ENCODE peak calls at places on chromosome 21, in five cellular contexts. G, O, D, P and K are unnamed samples.

GRCh38 chr21:17539743-17540341 is 27.0 kb downstream of the CXADR start:
- DNase-seq in P (no peak), O (no peak), D (no peak), G (no peak), K (no peak)

GRCh38 chr21:45026066-45026745 is 48.2 kb upstream of the ADARB1 start:
- DNase-seq in G (no peak), P (no peak), D (no peak), O (no peak), K (no peak)

GRCh38 chr21:17829472-17829871 is 10.3 kb upstream of the C21orf91 start:
- DNase-seq in G (peak), D (no peak), P (no peak), O (no peak), K (no peak)

GRCh38 chr21:34306246-34306645 is 57.6 kb upstream of the KCNE2 start:
- DNase-seq in O (no peak), G (no peak), D (no peak), P (no peak), K (no peak)

GRCh38 chr21:45388611-45389296 is 16.2 kb upstream of the COL18A1 start:
- DNase-seq in D (no peak), O (no peak), P (no peak), G (no peak), K (no peak)

GRCh38 chr21:46493828-46494227 is 35.1 kb downstream of the DIP2A start:
- DNase-seq in P (no peak), G (no peak), D (no peak), O (no peak), K (no peak)

GRCh38 chr21:45988366-45989347 is 7.1 kb downstream of the COL6A1 start:
- DNase-seq in O (no peak), D (no peak), P (no peak), G (no peak), K (no peak)

GRCh38 chr21:42162831-42163510 is 56.0 kb upstream of the ABCG1 start:
- DNase-seq in O (no peak), P (no peak), D (no peak), G (no peak), K (no peak)

GRCh38 chr21:14070049-14070893 is 140.5 kb downstream of the LIPI start:
- DNase-seq in D (peak), O (peak), G (no peak), P (no peak), K (no peak)

GRCh38 chr21:17673261-17674020 is 60.7 kb upstream of the BTG3 start:
- DNase-seq in G (no peak), O (no peak), P (no peak), D (no peak), K (no peak)

GRCh38 chr21:28601708-28602107 is 391.0 kb downstream of the LTN1 start:
- DNase-seq in G (peak), O (no peak), P (no peak), D (no peak), K (no peak)

GRCh38 chr21:45381865-45382697 is 22.9 kb upstream of the COL18A1 start:
- DNase-seq in P (no peak), G (no peak), D (no peak), O (no peak), K (no peak)

GRCh38 chr21:14554948-14555347 is 8.8 kb upstream of the SAMSN1 start:
- DNase-seq in D (no peak), P (no peak), O (no peak), G (no peak), K (no peak)

GRCh38 chr21:41674433-41674832 is 92.4 kb downstream of the RIPK4 start:
- DNase-seq in O (no peak), P (no peak), G (no peak), D (no peak), K (no peak)

GRCh38 chr21:34885636-34886553 is 163.2 kb downstream of the RUNX1 start:
- DNase-seq in G (no peak), P (peak), D (peak), O (peak), K (no peak)

GRCh38 chr21:17462276-17462981 is 50.4 kb upstream of the CXADR start:
- DNase-seq in P (no peak), G (peak), D (no peak), O (no peak), K (no peak)

GRCh38 chr21:42158846-42159245 is 60.1 kb upstream of the ABCG1 start:
- DNase-seq in D (no peak), G (no peak), O (no peak), P (no peak), K (no peak)

GRCh38 chr21:33406493-33406892 is 3.3 kb downstream of the IFNGR2 start:
- DNase-seq in G (no peak), P (no peak), D (no peak), O (no peak), K (no peak)

GRCh38 chr21:9750341-9751086 is 770.9 kb upstream of the TPTE start:
- DNase-seq in G (no peak), O (no peak), P (no peak), D (no peak), K (no peak)

GRCh38 chr21:46284077-46284644 is 1.2 kb downstream of the MCM3AP start:
- DNase-seq in D (no peak), G (no peak), O (no peak), P (no peak), K (no peak)

GRCh38 chr21:25170681-25171080 is 436.6 kb downstream of the MRPL39 start:
- DNase-seq in O (no peak), G (no peak), D (no peak), P (no peak), K (no peak)

DNA sequence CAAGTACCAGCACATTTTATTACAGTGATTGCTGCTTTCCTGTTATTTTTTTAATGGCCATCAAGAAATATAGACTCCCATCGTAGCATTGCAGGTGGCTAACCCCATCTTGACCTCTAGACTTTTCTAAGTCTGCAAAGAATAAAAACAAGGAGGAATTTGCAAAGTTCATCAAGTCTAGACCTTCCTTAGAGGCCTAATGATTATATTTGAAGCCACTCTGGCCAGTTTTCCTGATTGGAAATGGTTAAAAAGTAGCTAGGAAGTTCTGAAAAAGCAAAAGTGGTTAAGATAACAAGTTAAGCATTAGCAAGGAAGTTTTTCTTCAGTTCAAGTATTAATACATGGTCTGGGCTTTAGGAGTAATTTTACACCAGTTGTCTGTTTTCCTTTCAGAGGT is 16.7 kb upstream of the KCNJ15 start:
- DNase-seq in O (no peak), D (no peak), P (no peak), G (no peak), K (no peak)
- H2AFZ ChIP-seq in O (no peak), D (no peak), P (no peak), G (no peak), K (no peak)

DNA sequence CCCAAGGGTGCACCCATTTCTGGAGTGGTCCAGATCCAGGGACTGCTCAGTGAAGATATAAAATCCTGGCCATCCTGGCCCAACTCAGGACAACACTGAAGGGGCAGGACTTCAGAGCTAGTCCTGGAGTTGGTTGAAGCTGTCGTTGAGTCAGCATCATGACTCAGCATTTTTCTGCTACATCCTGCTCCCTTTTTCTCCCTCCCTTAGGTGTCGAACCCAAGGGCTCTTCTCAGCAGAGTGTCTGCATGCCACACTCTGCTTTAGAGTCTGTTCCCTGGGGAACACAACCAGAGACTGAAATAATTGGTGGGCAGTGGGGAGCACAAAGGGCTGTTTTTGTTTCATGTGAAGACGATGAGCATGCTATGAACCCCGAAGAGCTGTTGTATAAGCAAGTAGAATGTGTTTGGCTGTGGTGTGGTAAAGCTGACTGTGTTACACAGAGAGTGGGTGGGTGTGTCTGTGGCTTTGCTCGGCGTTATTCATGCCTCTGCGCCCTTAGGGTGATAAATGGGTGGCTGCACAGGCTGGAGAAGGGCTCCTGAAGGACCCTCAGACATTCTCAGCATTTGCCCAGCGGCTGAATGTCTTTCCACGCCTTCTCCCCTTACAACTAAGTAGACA is 167.2 kb downstream of the CYYR1 start:
- DNase-seq in D (no peak), G (peak), O (peak), P (peak), K (no peak)
- H3K18ac ChIP-seq in D (peak), G (no peak), O (no peak), P (peak), K (no peak)

GRCh38 chr21:16070207-16070651 is 340.4 kb downstream of the USP25 start:
- DNase-seq in G (no peak), O (no peak), D (no peak), P (no peak), K (no peak)
- H2AFZ ChIP-seq in G (no peak), O (no peak), D (peak), P (no peak), K (peak)

DNA sequence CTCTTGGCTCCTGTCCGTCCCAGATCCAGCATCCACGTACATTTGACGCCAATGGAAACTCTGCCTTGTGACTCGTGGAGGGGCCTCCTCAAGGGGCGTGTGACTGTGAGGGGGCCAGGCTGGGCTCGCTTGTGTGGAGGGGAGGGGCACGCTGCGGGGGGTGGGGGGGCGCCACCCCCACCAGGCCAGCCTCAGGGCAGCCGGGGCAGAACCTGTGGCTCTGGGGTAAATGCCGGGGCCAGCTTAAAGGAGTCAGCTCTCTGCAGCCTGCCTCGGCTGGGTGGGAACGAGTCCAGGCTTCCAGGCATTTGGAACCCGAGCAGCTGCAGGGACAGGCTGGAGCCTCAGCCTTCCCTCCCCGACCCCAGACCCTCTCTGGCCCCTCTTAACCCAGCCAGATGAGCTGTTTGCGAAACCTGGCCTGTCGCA is 94.0 kb downstream of the SIK1 start:
- DNase-seq in D (no peak), P (peak), G (peak), O (no peak), K (no peak)
- H3K18ac ChIP-seq in D (peak), P (peak), G (peak), O (no peak), K (peak)

GRCh38 chr21:27382404-27382803 is 415.5 kb upstream of the ADAMTS5 start:
- DNase-seq in P (no peak), G (peak), D (no peak), O (no peak), K (no peak)
- H2AFZ ChIP-seq in P (peak), G (no peak), D (peak), O (no peak), K (no peak)

GRCh38 chr21:38809170-38809878 is 3.6 kb downstream of the ETS2 start:
- DNase-seq in G (no peak), P (no peak), O (no peak), D (peak), K (no peak)
- H3K18ac ChIP-seq in G (no peak), P (peak), O (no peak), D (no peak), K (peak)

DNA sequence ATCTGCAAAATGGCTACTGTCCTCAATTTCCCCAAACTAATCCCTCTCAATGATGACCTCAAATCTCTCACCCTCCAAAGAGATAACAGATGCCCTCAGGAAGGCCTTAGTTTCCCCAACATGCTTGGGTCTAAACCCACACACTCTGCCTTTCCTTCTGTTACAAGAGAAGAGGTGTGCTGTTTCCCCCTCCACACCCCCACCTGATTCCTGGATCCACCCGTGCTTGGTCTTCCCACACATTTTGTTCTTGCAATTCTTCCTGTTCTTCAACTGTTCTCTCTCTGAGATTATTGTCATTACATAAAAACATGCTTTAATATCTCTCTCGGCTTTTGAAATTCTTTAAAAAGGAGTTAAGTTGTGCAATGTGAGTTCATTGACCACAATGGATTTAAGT is 5.7 kb upstream of the CBR3 start:
- DNase-seq in O (no peak), G (no peak), D (no peak), P (no peak), K (no peak)
- H2AFZ ChIP-seq in O (no peak), G (no peak), D (no peak), P (no peak), K (no peak)

DNA sequence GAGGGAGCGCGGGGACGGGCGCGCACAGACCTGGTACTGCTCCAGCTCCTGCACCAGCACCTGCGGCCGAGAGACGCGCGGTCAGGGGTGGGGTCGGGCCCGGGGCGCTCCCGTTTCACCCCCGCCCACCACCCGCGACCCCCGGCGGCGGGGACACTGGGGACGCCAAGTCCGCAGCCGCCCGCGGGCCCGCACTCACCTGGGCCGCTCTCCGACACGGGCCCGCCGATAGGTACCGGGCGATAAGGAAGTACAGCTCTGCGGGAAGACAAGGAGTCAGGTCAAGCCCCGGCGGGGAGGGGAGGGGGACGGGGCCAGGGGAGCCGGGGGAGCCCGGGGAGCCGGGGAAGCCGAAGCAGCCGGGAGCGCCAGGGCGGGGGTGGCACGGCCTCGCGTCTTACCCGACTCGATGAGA is 383 bp downstream of the BRWD1 start:
- DNase-seq in D (no peak), G (no peak), P (peak), O (peak), K (peak)
- H3K18ac ChIP-seq in D (no peak), G (no peak), P (peak), O (no peak), K (peak)

GRCh38 chr21:20004353-20004752 is 993.9 kb upstream of the NCAM2 start:
- DNase-seq in D (no peak), G (no peak), P (peak), O (no peak), K (no peak)
- H2AFZ ChIP-seq in D (no peak), G (no peak), P (no peak), O (no peak), K (no peak)